ENCODE peak calls at places on chromosomes 5 and 9, in six cellular contexts. S, B, I, C, W and P are unnamed samples. For H3K36me3, the result is how much of the 10 kb centered on the place peaks cover.

GRCh38 chr5:38515648-38516047 is 40.8 kb downstream of the LIFR start:
- DNase-seq in S (no peak), B (no peak), I (no peak), C (no peak), W (peak), P (no peak)

GRCh38 chr5:149422429-149423286 is 43.6 kb upstream of the IL17B start:
- DNase-seq in S (no peak), B (no peak), I (no peak), C (no peak), W (peak), P (no peak)

GRCh38 chr5:10789726-10790125 is 28.7 kb upstream of the DAP start:
- DNase-seq in S (no peak), B (no peak), I (no peak), C (no peak), W (no peak), P (no peak)

GRCh38 chr9:80485420-80485819 is 913.7 kb downstream of the TLE4 start:
- DNase-seq in S (no peak), B (no peak), I (no peak), C (no peak), W (no peak), P (no peak)

GRCh38 chr5:2049876-2050275 is 167.2 kb upstream of the IRX4 start:
- DNase-seq in S (no peak), B (no peak), I (no peak), C (no peak), W (no peak), P (no peak)

GRCh38 chr5:174283176-174283575 is 237.7 kb downstream of the NSG2 start:
- DNase-seq in S (no peak), B (no peak), I (no peak), C (no peak), W (no peak), P (no peak)

GRCh38 chr5:6686916-6687409 is 26.3 kb upstream of the TENT4A start:
- DNase-seq in S (no peak), B (no peak), I (no peak), C (peak), W (no peak), P (peak)

GRCh38 chr9:93958875-93959682 is 3.9 kb upstream of the BARX1 start:
- DNase-seq in S (no peak), B (no peak), I (no peak), C (no peak), W (peak), P (no peak)

GRCh38 chr5:131810510-131811249 is 13.9 kb upstream of the FNIP1 start:
- DNase-seq in S (no peak), B (no peak), I (no peak), C (no peak), W (peak), P (no peak)

GRCh38 chr9:21923694-21924093 is 70.5 kb downstream of the CDKN2A start:
- DNase-seq in S (no peak), B (no peak), I (no peak), C (no peak), W (no peak), P (no peak)

GRCh38 chr9:35448511-35448910 is 41.4 kb upstream of the RUSC2 start:
- DNase-seq in S (no peak), B (no peak), I (no peak), C (no peak), W (no peak), P (no peak)

GRCh38 chr5:58459276-58459859 is 518 bp downstream of the PLK2 start:
- DNase-seq in S (peak), B (no peak), I (peak), C (peak), W (no peak), P (no peak)

GRCh38 chr5:106880656-106881055 is 790.1 kb downstream of the EFNA5 start:
- DNase-seq in S (no peak), B (no peak), I (no peak), C (no peak), W (no peak), P (no peak)

GRCh38 chr5:155189476-155189875 is 175.9 kb downstream of the KIF4B start:
- DNase-seq in S (no peak), B (no peak), I (no peak), C (no peak), W (no peak), P (peak)

DNA sequence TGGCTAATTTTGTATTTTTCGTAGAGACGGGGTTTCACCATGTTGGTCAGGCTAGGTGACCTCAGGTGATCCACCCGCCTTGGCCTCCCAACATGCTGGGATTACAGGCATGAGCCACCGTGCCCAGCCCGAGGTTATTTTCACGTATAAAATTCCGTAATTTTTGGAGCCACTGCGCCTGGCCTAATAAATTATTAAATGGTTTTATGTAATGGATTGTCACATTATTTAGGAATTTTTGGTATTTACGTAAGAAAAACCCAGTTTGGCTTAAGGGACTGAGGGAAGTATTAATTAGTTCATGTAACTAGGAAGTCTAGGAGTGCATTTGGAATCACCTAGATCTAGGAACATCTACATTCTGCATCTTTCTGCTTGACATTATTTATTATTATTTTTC is 8.3 kb downstream of the GLE1 start:
- DNase-seq in S (no peak), B (no peak), I (no peak), C (no peak), W (no peak), P (no peak)
- H3K36me3 ChIP-seq in S (under half), B (under half), I (under half), C (under half), W (under half), P (half or more)

DNA sequence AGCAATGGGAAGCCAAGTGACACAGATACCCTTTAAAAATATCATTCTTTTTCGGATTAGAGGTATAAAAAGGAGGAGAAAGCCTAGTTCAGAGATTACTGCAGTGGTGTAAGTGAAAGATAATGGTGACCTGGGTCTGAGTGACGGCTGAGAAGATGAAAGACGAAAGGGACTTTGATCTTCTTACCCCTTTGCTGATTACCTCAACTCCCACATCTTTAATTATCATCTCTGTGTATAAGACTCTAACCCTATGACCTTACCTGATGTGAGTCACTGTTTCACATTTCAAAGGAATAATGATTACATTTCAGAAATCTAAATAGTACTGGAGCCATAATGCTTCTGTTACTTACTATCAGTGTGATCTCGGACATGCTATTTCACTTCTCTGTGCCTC is 21.4 kb upstream of the CCNO start:
- DNase-seq in S (no peak), B (no peak), I (no peak), C (no peak), W (no peak), P (no peak)
- H3K36me3 ChIP-seq in S (under half), B (under half), I (under half), C (under half), W (under half), P (under half)

GRCh38 chr5:80720181-80720580 is 65.4 kb upstream of the DHFR start:
- DNase-seq in S (no peak), B (no peak), I (no peak), C (no peak), W (no peak), P (no peak)

GRCh38 chr5:80725446-80725845 is 70.7 kb upstream of the DHFR start:
- DNase-seq in S (no peak), B (no peak), I (no peak), C (no peak), W (no peak), P (no peak)

GRCh38 chr5:80722916-80723315 is 68.1 kb upstream of the DHFR start:
- DNase-seq in S (no peak), B (no peak), I (no peak), C (no peak), W (no peak), P (no peak)
- H3K36me3 ChIP-seq in S (under half), B (under half), I (under half), C (under half), W (under half), P (under half)

DNA sequence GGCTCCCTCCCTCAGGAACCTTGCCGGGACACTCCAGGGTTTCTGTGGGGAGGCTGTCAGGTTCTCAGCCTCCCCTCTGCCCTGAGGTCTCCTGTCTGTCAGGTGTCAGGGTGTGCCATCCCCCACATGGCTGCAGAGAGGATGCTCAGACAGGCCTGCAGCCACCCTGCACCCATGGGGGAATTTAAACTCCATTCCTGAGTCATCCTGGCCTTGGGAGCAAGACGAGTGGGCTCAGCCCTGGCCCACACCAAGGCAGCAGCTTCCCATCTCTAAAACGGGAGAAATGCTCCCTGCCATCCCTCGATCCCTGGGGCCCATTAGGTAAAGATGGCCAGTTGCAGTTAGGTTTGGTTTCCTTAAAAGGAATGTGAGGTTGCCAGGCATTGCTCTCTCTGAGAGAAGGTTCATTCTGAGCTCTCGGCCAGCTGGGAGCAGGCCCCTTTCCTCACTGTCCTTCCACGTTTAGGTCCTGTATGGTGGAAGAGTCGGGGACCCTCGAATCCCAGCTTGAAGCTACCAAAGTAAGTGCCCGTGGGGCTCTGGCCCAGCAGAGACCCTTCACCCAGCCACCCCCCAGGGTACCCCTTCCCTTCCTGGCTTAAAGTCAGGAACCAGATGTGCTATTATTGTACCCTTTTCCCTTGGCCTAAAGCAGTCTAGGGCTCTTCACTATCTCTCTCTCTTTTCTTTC is 26.6 kb downstream of the DYNC2I2 start:
- DNase-seq in S (no peak), B (no peak), I (no peak), C (no peak), W (no peak), P (no peak)
- H3K36me3 ChIP-seq in S (under half), B (under half), I (under half), C (half or more), W (half or more), P (half or more)

DNA sequence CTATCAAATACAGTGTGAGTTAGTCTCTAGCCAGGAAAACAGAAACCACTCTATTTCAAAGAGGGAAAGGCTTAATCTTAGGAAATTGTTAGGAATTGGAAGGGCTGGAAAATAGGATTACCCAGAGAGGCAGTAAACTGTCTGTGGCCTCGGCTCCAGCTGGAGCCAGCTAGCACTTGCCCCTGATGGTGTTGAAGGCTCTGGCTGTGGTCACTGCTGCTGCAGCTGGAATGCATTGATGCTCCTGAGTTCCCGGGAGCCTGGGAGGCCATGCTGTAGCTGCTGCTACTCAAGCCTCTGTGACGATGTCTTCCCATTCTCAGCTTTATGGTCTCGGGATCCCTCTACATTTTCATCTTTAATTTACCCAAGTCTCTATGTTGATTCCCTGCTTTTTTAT is 29.6 kb downstream of the RAD23B start:
- DNase-seq in S (no peak), B (no peak), I (no peak), C (no peak), W (no peak), P (no peak)
- H3K36me3 ChIP-seq in S (under half), B (under half), I (under half), C (under half), W (half or more), P (half or more)

GRCh38 chr5:147327421-147327820 is 92.6 kb downstream of the STK32A start:
- DNase-seq in S (no peak), B (no peak), I (no peak), C (no peak), W (no peak), P (no peak)
- H3K36me3 ChIP-seq in S (under half), B (under half), I (under half), C (under half), W (under half), P (under half)

DNA sequence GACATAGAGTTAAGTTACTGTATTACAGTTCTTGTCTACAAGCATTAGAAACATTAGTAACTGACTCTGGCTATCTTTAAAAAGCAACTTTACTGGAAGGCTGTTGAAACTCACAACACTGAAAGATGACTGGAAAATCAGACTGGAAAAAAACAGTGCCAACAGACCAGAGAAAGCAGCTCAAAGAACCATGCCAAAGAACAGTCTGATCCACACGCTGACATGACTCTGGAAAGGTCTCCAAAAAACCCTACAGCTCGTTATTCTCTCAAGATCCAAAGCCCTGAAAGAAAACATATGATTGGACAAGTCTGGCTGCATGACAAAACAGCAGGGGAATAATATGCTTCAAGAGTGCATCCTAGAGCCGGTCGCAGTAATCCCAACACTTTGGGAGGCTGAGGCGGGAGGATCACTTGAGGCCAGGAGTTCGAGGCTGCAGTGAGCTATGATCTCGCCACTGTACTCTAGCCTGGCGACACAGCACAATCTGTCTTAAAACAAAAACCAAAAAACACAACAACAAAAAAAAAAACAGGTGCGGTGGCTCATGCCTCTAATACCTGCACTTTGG is 5.6 kb downstream of the GOLPH3 start:
- DNase-seq in S (no peak), B (no peak), I (no peak), C (no peak), W (no peak), P (no peak)
- H3K36me3 ChIP-seq in S (under half), B (under half), I (under half), C (under half), W (under half), P (half or more)